ENCODE peak calls at places on chromosome 21, in seven cellular contexts. One of them, this sample, is unnamed.

GRCh38 chr21:30629173-30629572 is 5.8 kb upstream of the KRTAP20-2 start:
- DNase-seq in NCI-H1694 treated with DMSO at 0.1 percent for 48 hours: no peak
- DNase-seq in AG08396: no peak
- DNase-seq in H7: no peak
- DNase-seq in heart left ventricle: no peak
- DNase-seq in T-helper 9 cell: no peak
- DNase-seq in HT1080: no peak
- DNase-seq in this sample: no peak

GRCh38 chr21:29674343-29674742 is 265.5 kb downstream of the GRIK1 start:
- DNase-seq in heart left ventricle: no peak
- DNase-seq in HT1080: peak; percentile 4
- DNase-seq in NCI-H1694 treated with DMSO at 0.1 percent for 48 hours: no peak
- DNase-seq in AG08396: no peak
- DNase-seq in H7: no peak
- DNase-seq in T-helper 9 cell: no peak
- DNase-seq in this sample: no peak

GRCh38 chr21:45997495-45998275 is 16.1 kb downstream of the COL6A1 start:
- DNase-seq in AG08396: no peak
- DNase-seq in NCI-H1694 treated with DMSO at 0.1 percent for 48 hours: no peak
- DNase-seq in heart left ventricle: peak; percentile 17
- DNase-seq in HT1080: no peak
- DNase-seq in H7: no peak
- DNase-seq in T-helper 9 cell: no peak
- DNase-seq in this sample: peak; percentile 18

GRCh38 chr21:35743571-35743970 is 316.8 kb downstream of the SETD4 start:
- DNase-seq in H7: no peak
- DNase-seq in HT1080: peak; percentile 18
- DNase-seq in T-helper 9 cell: no peak
- DNase-seq in AG08396: no peak
- DNase-seq in NCI-H1694 treated with DMSO at 0.1 percent for 48 hours: no peak
- DNase-seq in heart left ventricle: no peak
- DNase-seq in this sample: no peak

GRCh38 chr21:31604591-31605190 is 54.8 kb upstream of the SOD1 start:
- DNase-seq in heart left ventricle: peak; percentile 53
- DNase-seq in AG08396: peak; percentile 64
- DNase-seq in NCI-H1694 treated with DMSO at 0.1 percent for 48 hours: peak; percentile 91
- DNase-seq in T-helper 9 cell: peak; percentile 63
- DNase-seq in HT1080: peak; percentile 23
- DNase-seq in H7: peak; percentile 72
- DNase-seq in this sample: peak; percentile 84

GRCh38 chr21:36859744-36860501 is 106.5 kb downstream of the HLCS start:
- DNase-seq in heart left ventricle: peak; percentile 84
- DNase-seq in H7: peak; percentile 84
- DNase-seq in NCI-H1694 treated with DMSO at 0.1 percent for 48 hours: no peak
- DNase-seq in HT1080: peak; percentile 90
- DNase-seq in T-helper 9 cell: no peak
- DNase-seq in AG08396: peak; percentile 30
- DNase-seq in this sample: peak; percentile 85

GRCh38 chr21:46063734-46064680 is 33.9 kb upstream of the COL6A2 start:
- DNase-seq in HT1080: no peak
- DNase-seq in T-helper 9 cell: no peak
- DNase-seq in heart left ventricle: no peak
- DNase-seq in NCI-H1694 treated with DMSO at 0.1 percent for 48 hours: no peak
- DNase-seq in H7: peak; percentile 34
- DNase-seq in AG08396: no peak
- DNase-seq in this sample: no peak

GRCh38 chr21:44756416-44757185 is 45.0 kb downstream of the UBE2G2 start:
- DNase-seq in H7: no peak
- DNase-seq in HT1080: no peak
- DNase-seq in NCI-H1694 treated with DMSO at 0.1 percent for 48 hours: no peak
- DNase-seq in AG08396: no peak
- DNase-seq in heart left ventricle: no peak
- DNase-seq in T-helper 9 cell: no peak
- DNase-seq in this sample: no peak

GRCh38 chr21:17576080-17576835 is 36.4 kb downstream of the BTG3 start:
- DNase-seq in T-helper 9 cell: no peak
- DNase-seq in HT1080: no peak
- DNase-seq in NCI-H1694 treated with DMSO at 0.1 percent for 48 hours: no peak
- DNase-seq in H7: no peak
- DNase-seq in heart left ventricle: no peak
- DNase-seq in AG08396: no peak
- DNase-seq in this sample: no peak

GRCh38 chr21:35664683-35665082 is 395.6 kb downstream of the SETD4 start:
- DNase-seq in AG08396: no peak
- DNase-seq in heart left ventricle: no peak
- DNase-seq in NCI-H1694 treated with DMSO at 0.1 percent for 48 hours: no peak
- DNase-seq in HT1080: peak; percentile 99
- DNase-seq in T-helper 9 cell: no peak
- DNase-seq in H7: no peak
- DNase-seq in this sample: no peak

GRCh38 chr21:43928726-43929125 is 63.7 kb downstream of the AGPAT3 start:
- DNase-seq in AG08396: no peak
- DNase-seq in H7: peak; percentile 34
- DNase-seq in NCI-H1694 treated with DMSO at 0.1 percent for 48 hours: no peak
- DNase-seq in T-helper 9 cell: no peak
- DNase-seq in HT1080: no peak
- DNase-seq in heart left ventricle: no peak
- DNase-seq in this sample: no peak

GRCh38 chr21:33433425-33434114 is 30.4 kb downstream of the IFNGR2 start:
- DNase-seq in NCI-H1694 treated with DMSO at 0.1 percent for 48 hours: no peak
- DNase-seq in H7: no peak
- DNase-seq in HT1080: no peak
- DNase-seq in AG08396: no peak
- DNase-seq in T-helper 9 cell: no peak
- DNase-seq in heart left ventricle: no peak
- DNase-seq in this sample: no peak

GRCh38 chr21:39670741-39671140 is 58.0 kb downstream of the B3GALT5 start:
- DNase-seq in HT1080: no peak
- DNase-seq in AG08396: no peak
- DNase-seq in NCI-H1694 treated with DMSO at 0.1 percent for 48 hours: peak; percentile 86
- DNase-seq in H7: no peak
- DNase-seq in T-helper 9 cell: no peak
- DNase-seq in heart left ventricle: no peak
- DNase-seq in this sample: no peak

GRCh38 chr21:42644223-42645208 is 8.9 kb upstream of the PDE9A start:
- DNase-seq in HT1080: no peak
- DNase-seq in T-helper 9 cell: no peak
- DNase-seq in NCI-H1694 treated with DMSO at 0.1 percent for 48 hours: no peak
- DNase-seq in heart left ventricle: no peak
- DNase-seq in AG08396: peak; percentile 66
- DNase-seq in H7: no peak
- DNase-seq in this sample: no peak

GRCh38 chr21:33973268-33973667 is 57.7 kb upstream of the ATP5PO start:
- DNase-seq in HT1080: no peak
- DNase-seq in T-helper 9 cell: no peak
- DNase-seq in NCI-H1694 treated with DMSO at 0.1 percent for 48 hours: no peak
- DNase-seq in AG08396: no peak
- DNase-seq in heart left ventricle: no peak
- DNase-seq in H7: no peak
- DNase-seq in this sample: no peak

GRCh38 chr21:14675774-14676530 is 129.8 kb upstream of the SAMSN1 start:
- DNase-seq in HT1080: no peak
- DNase-seq in heart left ventricle: no peak
- DNase-seq in T-helper 9 cell: no peak
- DNase-seq in NCI-H1694 treated with DMSO at 0.1 percent for 48 hours: no peak
- DNase-seq in H7: no peak
- DNase-seq in AG08396: no peak
- DNase-seq in this sample: no peak

GRCh38 chr21:45850181-45850580 is 131.4 kb upstream of the COL6A1 start:
- DNase-seq in H7: no peak
- DNase-seq in AG08396: no peak
- DNase-seq in NCI-H1694 treated with DMSO at 0.1 percent for 48 hours: no peak
- DNase-seq in HT1080: no peak
- DNase-seq in T-helper 9 cell: no peak
- DNase-seq in heart left ventricle: no peak
- DNase-seq in this sample: no peak

GRCh38 chr21:32412162-32412997 is at the start of gene EVA1C:
- DNase-seq in heart left ventricle: peak; percentile 82
- DNase-seq in NCI-H1694 treated with DMSO at 0.1 percent for 48 hours: peak; percentile 59
- DNase-seq in H7: peak; percentile 83
- DNase-seq in AG08396: peak; percentile 77
- DNase-seq in HT1080: no peak
- DNase-seq in T-helper 9 cell: peak; percentile 70
- DNase-seq in this sample: peak; percentile 59

GRCh38 chr21:16162953-16163352 is 433.2 kb downstream of the USP25 start:
- DNase-seq in NCI-H1694 treated with DMSO at 0.1 percent for 48 hours: no peak
- DNase-seq in HT1080: no peak
- DNase-seq in AG08396: no peak
- DNase-seq in T-helper 9 cell: no peak
- DNase-seq in H7: no peak
- DNase-seq in heart left ventricle: no peak
- DNase-seq in this sample: no peak

GRCh38 chr21:44547656-44548331 is 3.5 kb downstream of the KRTAP10-2 start:
- DNase-seq in H7: peak; percentile 43
- DNase-seq in AG08396: no peak
- DNase-seq in NCI-H1694 treated with DMSO at 0.1 percent for 48 hours: peak; percentile 91
- DNase-seq in T-helper 9 cell: no peak
- DNase-seq in HT1080: no peak
- DNase-seq in heart left ventricle: no peak
- DNase-seq in this sample: no peak

GRCh38 chr21:36150192-36150711 is 6.4 kb upstream of the DOP1B start:
- DNase-seq in AG08396: peak; percentile 33
- DNase-seq in HT1080: peak; percentile 69
- DNase-seq in T-helper 9 cell: no peak
- DNase-seq in heart left ventricle: peak; percentile 48
- DNase-seq in H7: no peak
- DNase-seq in NCI-H1694 treated with DMSO at 0.1 percent for 48 hours: peak; percentile 21
- DNase-seq in this sample: no peak

GRCh38 chr21:44592446-44593365 is at the start of gene KRTAP10-6:
- DNase-seq in heart left ventricle: no peak
- DNase-seq in HT1080: no peak
- DNase-seq in AG08396: no peak
- DNase-seq in NCI-H1694 treated with DMSO at 0.1 percent for 48 hours: no peak
- DNase-seq in H7: peak; percentile 57
- DNase-seq in T-helper 9 cell: no peak
- DNase-seq in this sample: no peak

This sample was measured in left colon.